ENCODE peak calls at places on chromosome 19, in five cellular contexts. G, M, T, N and F are unnamed samples.

GRCh38 chr19:48815870-48816501 is 5.2 kb upstream of the BCAT2 start:
- DNase-seq in G (no peak), M (peak), T (no peak), N (no peak), F (no peak)

GRCh38 chr19:3694361-3695123 is 5.7 kb downstream of the PIP5K1C start:
- DNase-seq in G (no peak), M (no peak), T (no peak), N (no peak), F (no peak)

GRCh38 chr19:3982701-3983541 is 2.3 kb downstream of the EEF2 start:
- DNase-seq in G (no peak), M (no peak), T (no peak), N (no peak), F (no peak)

GRCh38 chr19:19860756-19861390 is 4.8 kb upstream of the ZNF253 start:
- DNase-seq in G (no peak), M (no peak), T (no peak), N (peak), F (no peak)

GRCh38 chr19:10966809-10967208 is 6.0 kb downstream of the SMARCA4 start:
- DNase-seq in G (no peak), M (no peak), T (no peak), N (no peak), F (no peak)

GRCh38 chr19:56140583-56141415 is at the start of gene ZNF444:
- DNase-seq in G (peak), M (peak), T (peak), N (peak), F (peak)

GRCh38 chr19:35040826-35041547 is 534 bp upstream of the HPN start:
- DNase-seq in G (no peak), M (no peak), T (peak), N (peak), F (no peak)

GRCh38 chr19:43934055-43934984 is 762 bp downstream of the ZNF45 start:
- DNase-seq in G (no peak), M (no peak), T (no peak), N (peak), F (no peak)

GRCh38 chr19:21680679-21681078 is 86.7 kb downstream of the ZNF100 start:
- DNase-seq in G (no peak), M (no peak), T (no peak), N (no peak), F (no peak)

GRCh38 chr19:35534803-35535480 is 1.7 kb downstream of the GAPDHS start:
- DNase-seq in G (no peak), M (no peak), T (no peak), N (no peak), F (no peak)

GRCh38 chr19:14361824-14362223 is 19.4 kb upstream of the ADGRE5 start:
- DNase-seq in G (no peak), M (no peak), T (no peak), N (peak), F (no peak)

GRCh38 chr19:38303517-38304351 is at the start of gene C19orf33:
- DNase-seq in G (no peak), M (no peak), T (no peak), N (no peak), F (no peak)

GRCh38 chr19:21468791-21469190 is 36.6 kb upstream of the ZNF429 start:
- DNase-seq in G (no peak), M (no peak), T (no peak), N (peak), F (no peak)

GRCh38 chr19:2967972-2968371 is 9.4 kb upstream of the TLE6 start:
- DNase-seq in G (no peak), M (no peak), T (no peak), N (no peak), F (no peak)

GRCh38 chr19:418761-419632 is 10.1 kb upstream of the C2CD4C start:
- DNase-seq in G (no peak), M (no peak), T (no peak), N (no peak), F (no peak)

GRCh38 chr19:3179739-3180293 is 1.2 kb downstream of the S1PR4 start:
- DNase-seq in G (no peak), M (no peak), T (no peak), N (no peak), F (no peak)

GRCh38 chr19:7986321-7987083 is 18.9 kb downstream of the ELAVL1 start:
- DNase-seq in G (peak), M (peak), T (no peak), N (no peak), F (peak)

GRCh38 chr19:3700242-3701032 is at the start of gene PIP5K1C:
- DNase-seq in G (no peak), M (no peak), T (peak), N (peak), F (peak)

GRCh38 chr19:31937983-31938382 is 407.4 kb upstream of the ZNF507 start:
- DNase-seq in G (no peak), M (no peak), T (no peak), N (no peak), F (no peak)

GRCh38 chr19:40280608-40281221 is 4.4 kb downstream of the AKT2 start:
- DNase-seq in G (no peak), M (no peak), T (no peak), N (no peak), F (no peak)

GRCh38 chr19:4557186-4557970 is 2.1 kb downstream of the SEMA6B start:
- DNase-seq in G (no peak), M (no peak), T (no peak), N (no peak), F (no peak)

GRCh38 chr19:38277549-38277948 is 13.2 kb downstream of the SPINT2 start:
- DNase-seq in G (no peak), M (no peak), T (no peak), N (no peak), F (no peak)

GRCh38 chr19:36963262-36963661 is 47.1 kb downstream of the ZNF568 start:
- DNase-seq in G (no peak), M (no peak), T (no peak), N (no peak), F (no peak)

GRCh38 chr19:11381535-11382369 is 2.4 kb downstream of the EPOR start:
- DNase-seq in G (no peak), M (no peak), T (no peak), N (peak), F (no peak)

GRCh38 chr19:3670796-3671679 is 29.2 kb downstream of the PIP5K1C start:
- DNase-seq in G (no peak), M (no peak), T (peak), N (no peak), F (peak)

GRCh38 chr19:55305491-55305890 is 19.6 kb downstream of the TMEM150B start:
- DNase-seq in G (no peak), M (no peak), T (peak), N (peak), F (no peak)

GRCh38 chr19:5563941-5564612 is 3.7 kb downstream of the TINCR start:
- DNase-seq in G (no peak), M (no peak), T (no peak), N (no peak), F (no peak)

GRCh38 chr19:4844348-4845179 is 13.1 kb upstream of the TICAM1 start:
- DNase-seq in G (no peak), M (no peak), T (peak), N (no peak), F (no peak)

GRCh38 chr19:18733196-18733647 is 49.7 kb downstream of the CRTC1 start:
- DNase-seq in G (no peak), M (no peak), T (peak), N (no peak), F (peak)

GRCh38 chr19:21260164-21260847 is 68.9 kb downstream of the ZNF708 start:
- DNase-seq in G (no peak), M (no peak), T (no peak), N (no peak), F (no peak)

GRCh38 chr19:50475101-50475568 is 1.2 kb upstream of the EMC10 start:
- DNase-seq in G (no peak), M (no peak), T (no peak), N (no peak), F (no peak)

GRCh38 chr19:15357906-15358305 is 21.7 kb downstream of the AKAP8 start:
- DNase-seq in G (no peak), M (no peak), T (no peak), N (no peak), F (no peak)

GRCh38 chr19:6233827-6234511 is 45.8 kb downstream of the MLLT1 start:
- DNase-seq in G (no peak), M (no peak), T (no peak), N (no peak), F (no peak)

GRCh38 chr19:16338470-16339360 is 14.1 kb downstream of the KLF2 start:
- DNase-seq in G (peak), M (no peak), T (no peak), N (no peak), F (peak)

GRCh38 chr19:13302521-13303270 is 152.5 kb downstream of the IER2 start:
- DNase-seq in G (no peak), M (no peak), T (no peak), N (peak), F (no peak)

GRCh38 chr19:4713384-4713951 is 10.2 kb downstream of the DPP9 start:
- DNase-seq in G (peak), M (peak), T (peak), N (no peak), F (peak)

GRCh38 chr19:14954071-14954655 is 12.9 kb downstream of the OR7C2 start:
- DNase-seq in G (no peak), M (no peak), T (no peak), N (no peak), F (no peak)

GRCh38 chr19:10718205-10719196 is 622 bp downstream of the DNM2 start:
- DNase-seq in G (no peak), M (no peak), T (no peak), N (peak), F (no peak)

GRCh38 chr19:30450101-30450500 is 77.9 kb downstream of the ZNF536 start:
- DNase-seq in G (no peak), M (peak), T (peak), N (peak), F (no peak)
- H3K4me3 ChIP-seq in G (no peak), M (peak), T (peak), N (peak), F (no peak)

GRCh38 chr19:42634409-42635232 is 39.9 kb upstream of the CEACAM8 start:
- DNase-seq in G (no peak), M (no peak), T (no peak), N (peak), F (no peak)
- TF ChIP-seq CTCF in G (peak), M (peak), T (no peak), N (peak), F (peak)

GRCh38 chr19:45632468-45633196 is 6.6 kb downstream of the EML2 start:
- DNase-seq in G (peak), M (no peak), T (peak), N (peak), F (peak)
- H3K4me3 ChIP-seq in G (no peak), M (no peak), T (no peak), N (no peak), F (no peak)

DNA sequence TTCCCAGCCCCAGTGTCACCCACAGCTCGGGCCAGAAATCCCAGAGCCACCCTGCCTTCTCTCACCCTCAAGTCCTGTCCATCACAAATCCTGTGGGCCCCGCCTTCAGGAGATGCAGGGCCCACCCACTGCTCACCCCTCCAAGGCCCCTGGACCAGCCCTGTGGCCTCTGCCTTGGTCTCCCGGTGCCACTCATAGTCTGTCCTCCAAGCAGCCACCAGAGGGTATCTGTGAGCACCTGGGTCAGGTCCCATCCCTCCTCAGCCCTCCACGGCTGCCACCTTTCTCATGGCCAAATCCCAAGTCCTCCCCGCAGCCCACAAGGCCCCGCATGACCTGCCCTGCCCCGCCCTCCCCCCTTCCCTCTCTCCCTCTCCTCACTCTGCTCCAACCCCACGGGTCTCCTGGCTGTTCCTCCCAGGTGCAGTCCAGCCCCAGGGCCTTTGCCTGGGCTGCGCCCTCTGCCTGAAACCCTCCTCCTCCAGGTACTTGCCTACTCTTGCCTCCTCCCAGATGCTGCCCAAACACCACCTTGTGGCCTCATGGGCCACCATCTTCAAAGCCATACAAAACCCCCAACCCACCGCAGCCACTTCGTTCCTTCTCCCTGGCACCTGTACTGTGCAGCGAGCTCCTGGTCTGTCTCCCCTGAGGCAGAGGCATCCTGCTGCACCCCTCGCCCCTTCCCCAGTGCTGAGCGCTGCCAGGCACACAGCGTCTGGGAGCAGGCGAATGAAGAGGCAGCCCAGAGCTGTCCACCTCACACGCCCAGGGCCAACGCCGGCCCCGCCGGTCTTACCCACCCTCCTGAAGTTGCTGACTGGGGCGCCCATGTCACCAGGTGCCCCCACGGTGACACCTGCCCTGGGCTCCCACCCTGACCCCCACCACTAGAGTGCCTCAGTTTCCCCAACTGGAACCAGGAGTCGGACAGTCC is 13.2 kb upstream of the UQCR11 start:
- DNase-seq in G (no peak), M (no peak), T (no peak), N (peak), F (no peak)
- TF ChIP-seq CTCF in G (peak), M (peak), T (no peak), N (peak), F (peak)

GRCh38 chr19:33960566-33960965 is 163.9 kb downstream of the KCTD15 start:
- DNase-seq in G (no peak), M (no peak), T (no peak), N (no peak), F (no peak)
- H3K4me3 ChIP-seq in G (no peak), M (no peak), T (no peak), N (no peak), F (no peak)

GRCh38 chr19:58406818-58407657 is 1.4 kb upstream of the ZNF584 start:
- DNase-seq in G (no peak), M (no peak), T (no peak), N (peak), F (no peak)

GRCh38 chr19:58407658-58408151 is 744 bp upstream of the ZNF584 start:
- DNase-seq in G (no peak), M (no peak), T (peak), N (peak), F (no peak)

GRCh38 chr19:58409010-58409790 is 751 bp downstream of the ZNF584 start:
- DNase-seq in G (no peak), M (no peak), T (peak), N (peak), F (no peak)

GRCh38 chr19:58408152-58409009 is at the start of gene ZNF584:
- DNase-seq in G (peak), M (peak), T (peak), N (peak), F (peak)
- TF ChIP-seq CTCF in G (no peak), M (peak), T (no peak), N (no peak), F (peak)